ENCODE peak calls at places on chromosomes 6 and 20, in four cellular contexts. S is effector CD4-positive, alpha-beta T cell; K is OCI-LY7; N is fibroblast of the aortic adventitia. F is an unnamed sample.

GRCh38 chr6:153167026-153167891 is 36.2 kb upstream of the RGS17 start:
- DNase-seq in N (peak; percentile 87), K (no peak), S (no peak), F (no peak)

GRCh38 chr6:74755748-74756147 is 450.1 kb downstream of the COL12A1 start:
- DNase-seq in K (no peak), N (peak; percentile 5), S (no peak), F (no peak)

GRCh38 chr6:127342296-127342945 is 988 bp downstream of the ECHDC1 start:
- DNase-seq in S (no peak), K (peak; percentile 9), N (peak; percentile 66), F (peak; percentile 11)

GRCh38 chr6:7725849-7726415 is at the start of gene BMP6:
- DNase-seq in S (no peak), K (peak; percentile 69), N (peak; percentile 87), F (peak; percentile 95)

GRCh38 chr20:956330-956951 is 40.3 kb upstream of the ANGPT4 start:
- DNase-seq in N (peak; percentile 59), S (peak; percentile 59), K (peak; percentile 73), F (peak; percentile 76)

GRCh38 chr6:138378463-138378862 is 758 bp downstream of the SMIM28 start:
- DNase-seq in K (no peak), S (no peak), N (no peak), F (no peak)

GRCh38 chr20:49534314-49534713 is 33.6 kb downstream of the PTGIS start:
- DNase-seq in N (peak; percentile 67), S (peak; percentile 44), K (peak; percentile 81), F (peak; percentile 64)

GRCh38 chr6:73231986-73232391 is 6.7 kb upstream of the KHDC1L start:
- DNase-seq in K (no peak), S (no peak), N (no peak), F (no peak)

GRCh38 chr20:63027425-63028389 is 20.9 kb upstream of the BHLHE23 start:
- DNase-seq in K (peak; percentile 30), S (no peak), N (no peak), F (peak; percentile 84)

GRCh38 chr6:18395851-18396187 is 8.7 kb downstream of the RNF144B start:
- DNase-seq in S (no peak), N (peak; percentile 41), K (no peak), F (no peak)

GRCh38 chr20:2451939-2452732 is 18.5 kb downstream of the SNRPB start:
- DNase-seq in S (peak; percentile 42), N (peak; percentile 86), K (peak; percentile 54), F (peak; percentile 70)

GRCh38 chr6:114049367-114049966 is 78.5 kb upstream of the HDAC2 start:
- DNase-seq in N (no peak), S (no peak), K (no peak), F (peak; percentile 9)

GRCh38 chr6:31122803-31123706 is 2.8 kb upstream of the CDSN start:
- DNase-seq in S (no peak), K (no peak), N (peak; percentile 88), F (peak; percentile 82)

GRCh38 chr6:18053071-18053475 is 65.6 kb upstream of the KIF13A start:
- DNase-seq in S (no peak), K (no peak), N (peak; percentile 74), F (no peak)

GRCh38 chr6:1076531-1077453 is 235.1 kb upstream of the FOXQ1 start:
- DNase-seq in N (no peak), S (no peak), K (no peak), F (no peak)

GRCh38 chr6:14270925-14271791 is 153.6 kb downstream of the CD83 start:
- DNase-seq in K (no peak), S (no peak), N (peak; percentile 95), F (peak; percentile 75)

GRCh38 chr6:111803384-111803783 is 69.9 kb downstream of the FYN start:
- DNase-seq in N (no peak), S (no peak), K (no peak), F (no peak)

GRCh38 chr6:127576874-127577273 is at the start of gene C6orf58:
- DNase-seq in K (no peak), N (no peak), S (no peak), F (no peak)

GRCh38 chr20:17500271-17500670 is 30.9 kb downstream of the BFSP1 start:
- DNase-seq in N (no peak), S (no peak), K (no peak), F (no peak)

GRCh38 chr6:24517659-24518538 is 23.1 kb downstream of the ALDH5A1 start:
- DNase-seq in S (no peak), K (peak; percentile 89), N (no peak), F (no peak)

GRCh38 chr20:49288250-49288751 is 10.4 kb upstream of the ZNFX1 start:
- DNase-seq in S (no peak), K (no peak), N (no peak), F (no peak)

GRCh38 chr6:43667245-43668150 is 20.1 kb downstream of the MRPS18A start:
- DNase-seq in N (peak; percentile 64), S (peak; percentile 76), K (peak; percentile 78), F (peak; percentile 87)

GRCh38 chr6:81741689-81742088 is 10.8 kb downstream of the TENT5A start:
- DNase-seq in S (no peak), N (no peak), K (no peak), F (no peak)